ENCODE peak calls at places on chromosomes 1 and 21, in four cellular contexts. R, L, K and N are unnamed samples.

GRCh38 chr1:202553560-202554038 is 156.7 kb downstream of the SYT2 start:
- DNase-seq in K (peak), R (no peak), L (no peak), N (no peak)

GRCh38 chr1:66371233-66372005 is 162.5 kb upstream of the SGIP1 start:
- DNase-seq in K (peak), R (no peak), L (peak), N (no peak)

GRCh38 chr1:219085082-219085481 is 88.6 kb upstream of the LYPLAL1 start:
- DNase-seq in K (no peak), R (no peak), L (no peak), N (no peak)

GRCh38 chr1:37498872-37499617 is 15.5 kb downstream of the MEAF6 start:
- DNase-seq in K (no peak), R (peak), L (peak), N (no peak)

GRCh38 chr1:116001739-116002487 is 25.6 kb downstream of the SLC22A15 start:
- DNase-seq in K (no peak), R (no peak), L (peak), N (no peak)

GRCh38 chr1:240663160-240663879 is 51.4 kb upstream of the GREM2 start:
- DNase-seq in R (no peak), K (no peak), L (no peak), N (no peak)

GRCh38 chr1:84344286-84344685 is 42.8 kb downstream of the SAMD13 start:
- DNase-seq in K (no peak), R (no peak), L (no peak), N (no peak)

GRCh38 chr21:41367598-41368360 is 6.0 kb downstream of the MX2 start:
- DNase-seq in K (no peak), L (no peak), R (no peak), N (no peak)

GRCh38 chr1:198939286-198939685 is 300.4 kb downstream of the PTPRC start:
- DNase-seq in R (no peak), K (no peak), L (no peak), N (no peak)

GRCh38 chr21:36966846-36967657 is 583 bp upstream of the HLCS start:
- DNase-seq in K (peak), R (no peak), L (no peak), N (no peak)

GRCh38 chr1:208885046-208885445 is 640.9 kb upstream of the PLXNA2 start:
- DNase-seq in L (no peak), R (no peak), K (no peak), N (no peak)

GRCh38 chr1:61960999-61961398 is 218.7 kb downstream of the PATJ start:
- DNase-seq in L (no peak), R (no peak), K (no peak), N (no peak)

GRCh38 chr1:230144010-230144614 is 77.1 kb downstream of the GALNT2 start:
- DNase-seq in K (no peak), R (no peak), L (no peak), N (no peak)

GRCh38 chr1:13860023-13860422 is 160.0 kb downstream of the PRDM2 start:
- DNase-seq in L (no peak), R (peak), K (no peak), N (no peak)

GRCh38 chr1:198560093-198560638 is 19.7 kb upstream of the ATP6V1G3 start:
- DNase-seq in K (no peak), R (no peak), L (no peak), N (no peak)

GRCh38 chr1:100538935-100539835 is 1.2 kb downstream of the GPR88 start:
- DNase-seq in K (peak), R (no peak), L (no peak), N (peak)

GRCh38 chr21:19031956-19032355 is 628.4 kb upstream of the TMPRSS15 start:
- DNase-seq in R (no peak), K (no peak), L (no peak), N (no peak)

GRCh38 chr1:1240822-1241587 is 5.5 kb downstream of the C1QTNF12 start:
- DNase-seq in L (no peak), R (no peak), K (no peak), N (no peak)

GRCh38 chr21:14418920-14419319 is 36.0 kb upstream of the HSPA13 start:
- DNase-seq in L (no peak), K (no peak), R (no peak), N (no peak)

GRCh38 chr21:43271452-43272020 is 102.7 kb downstream of the CRYAA start:
- DNase-seq in K (peak), R (no peak), L (no peak), N (peak)

GRCh38 chr21:42162831-42163510 is 56.0 kb upstream of the ABCG1 start:
- DNase-seq in R (no peak), K (no peak), L (no peak), N (no peak)

GRCh38 chr1:201190005-201190404 is 619 bp upstream of the IGFN1 start:
- DNase-seq in R (no peak), L (no peak), K (no peak), N (no peak)

GRCh38 chr1:212214377-212214776 is 70.8 kb upstream of the PPP2R5A start:
- DNase-seq in R (no peak), L (no peak), K (no peak), N (no peak)

GRCh38 chr1:45490121-45490622 is 791 bp downstream of the TESK2 start:
- DNase-seq in R (no peak), K (no peak), L (no peak), N (no peak)

GRCh38 chr1:5998051-5998905 is 6.1 kb upstream of the NPHP4 start:
- DNase-seq in R (no peak), K (no peak), L (no peak), N (peak)

GRCh38 chr1:207064546-207064945 is 11.5 kb downstream of the PFKFB2 start:
- DNase-seq in K (peak), R (no peak), L (no peak), N (no peak)

GRCh38 chr1:214280386-214281029 is 451 bp upstream of the SMYD2 start:
- DNase-seq in L (peak), R (peak), K (peak), N (peak)

GRCh38 chr1:221392453-221392852 is 349.4 kb downstream of the DUSP10 start:
- DNase-seq in R (no peak), L (peak), K (no peak), N (no peak)

GRCh38 chr21:16851054-16851453 is 661.8 kb upstream of the CXADR start:
- DNase-seq in K (no peak), R (no peak), L (no peak), N (no peak)

GRCh38 chr1:55311057-55311631 is 96.0 kb upstream of the USP24 start:
- DNase-seq in K (no peak), L (peak), R (no peak), N (no peak)

GRCh38 chr1:54585181-54586066 is 37.4 kb downstream of the ACOT11 start:
- DNase-seq in K (peak), L (no peak), R (no peak), N (peak)

GRCh38 chr1:23459338-23459757 is 24.6 kb downstream of the ASAP3 start:
- DNase-seq in L (no peak), K (no peak), R (no peak), N (no peak)

GRCh38 chr1:48246727-48247126 is 24.2 kb downstream of the SLC5A9 start:
- DNase-seq in K (peak), R (peak), L (no peak), N (peak)

GRCh38 chr1:6392880-6393399 is 627 bp downstream of the ACOT7 start:
- DNase-seq in R (no peak), K (peak), L (no peak), N (no peak)

GRCh38 chr1:39788426-39788757 is 273 bp downstream of the BMP8B start:
- DNase-seq in K (no peak), L (no peak), R (no peak), N (no peak)

GRCh38 chr1:158203693-158204457 is 23.2 kb downstream of the CD1D start:
- DNase-seq in R (peak), K (no peak), L (peak), N (no peak)

GRCh38 chr1:100353073-100353801 is 931 bp downstream of the CDC14A start:
- DNase-seq in L (peak), K (peak), R (peak), N (peak)